ENCODE peak calls at places on chromosomes 12 and 14, in four cellular contexts. S is H1, X is GM12878, C is K562. W is an unnamed sample.
A peak's percentile ranks its signal among the peaks of the same experiment; 100 is the strongest.

GRCh38 chr14:72961579-72962335 is 35.5 kb downstream of the DCAF4 start:
- DNase-seq in C (no peak), X (no peak), S (no peak), W (peak; percentile 81)

GRCh38 chr12:89552376-89552775 is 26.5 kb upstream of the POC1B start:
- DNase-seq in C (no peak), S (no peak), X (no peak), W (no peak)

GRCh38 chr14:102625564-102626296 is 33.3 kb downstream of the RCOR1 start:
- DNase-seq in X (no peak), C (no peak), S (no peak), W (no peak)

GRCh38 chr12:89793946-89794345 is 85.3 kb upstream of the ATP2B1 start:
- DNase-seq in S (no peak), C (no peak), X (no peak), W (no peak)

GRCh38 chr14:55317503-55317902 is 46.3 kb downstream of the FBXO34 start:
- DNase-seq in C (no peak), X (no peak), S (no peak), W (no peak)

GRCh38 chr14:93648440-93649168 is 139.7 kb downstream of the PRIMA1 start:
- DNase-seq in C (peak; percentile 8), S (no peak), X (no peak), W (peak; percentile 34)

GRCh38 chr14:80202888-80203562 is 8.3 kb downstream of the DIO2 start:
- DNase-seq in S (peak; percentile 93), C (peak; percentile 11), X (no peak), W (no peak)

GRCh38 chr14:21978184-21978998 is 304.8 kb upstream of the OR4E1 start:
- DNase-seq in S (peak; percentile 84), C (peak; percentile 44), X (no peak), W (peak; percentile 16)

GRCh38 chr14:76768201-76768656 is 7.0 kb downstream of the VASH1 start:
- DNase-seq in X (peak; percentile 47), S (peak; percentile 71), C (peak; percentile 69), W (no peak)

GRCh38 chr12:65891987-65892481 is 67.8 kb downstream of the HMGA2 start:
- DNase-seq in X (no peak), S (no peak), C (no peak), W (peak; percentile 80)

GRCh38 chr14:75715926-75716780 is 55.1 kb downstream of the TTLL5 start:
- DNase-seq in X (no peak), S (no peak), C (no peak), W (no peak)

GRCh38 chr14:21056520-21057163 is 980 bp upstream of the RNASE8 start:
- DNase-seq in C (no peak), S (no peak), X (no peak), W (no peak)

GRCh38 chr14:53655080-53655785 is 301.4 kb downstream of the BMP4 start:
- DNase-seq in S (no peak), C (no peak), X (no peak), W (no peak)

GRCh38 chr12:90390947-90391346 is 564.0 kb downstream of the CCER1 start:
- DNase-seq in X (no peak), S (no peak), C (no peak), W (no peak)

GRCh38 chr14:53430870-53431269 is 277.7 kb upstream of the DDHD1 start:
- DNase-seq in X (no peak), C (no peak), S (no peak), W (no peak)

GRCh38 chr14:104267895-104268294 is 129.5 kb downstream of the KIF26A start:
- DNase-seq in X (no peak), C (no peak), S (peak; percentile 45), W (no peak)

GRCh38 chr12:117277875-117278274 is 83.6 kb downstream of the NOS1 start:
- DNase-seq in C (no peak), X (no peak), S (peak; percentile 56), W (no peak)

GRCh38 chr12:124917135-124917840 is 2.8 kb upstream of the UBC start:
- DNase-seq in S (peak; percentile 86), C (peak; percentile 98), X (peak; percentile 98), W (peak; percentile 99)

GRCh38 chr12:112116232-112117060 is 7.9 kb upstream of the NAA25 start:
- DNase-seq in S (peak; percentile 76), C (peak; percentile 96), X (no peak), W (peak; percentile 23)

GRCh38 chr14:54486685-54487084 is 2.1 kb downstream of the GMFB start:
- DNase-seq in S (no peak), X (no peak), C (peak; percentile 67), W (no peak)

GRCh38 chr14:99099051-99099787 is 172.8 kb downstream of the BCL11B start:
- DNase-seq in S (no peak), X (no peak), C (no peak), W (no peak)

GRCh38 chr12:101670007-101670671 is 27.3 kb upstream of the CHPT1 start:
- DNase-seq in X (no peak), C (peak; percentile 72), S (no peak), W (peak; percentile 62)

GRCh38 chr12:98188649-98189048 is 326.7 kb upstream of the TMPO start:
- DNase-seq in X (no peak), S (no peak), C (no peak), W (no peak)

GRCh38 chr12:58809064-58809607 is 111.2 kb downstream of the LRIG3 start:
- DNase-seq in C (no peak), S (no peak), X (no peak), W (no peak)

GRCh38 chr12:102484017-102484731 is 3.8 kb upstream of the IGF1 start:
- DNase-seq in X (peak; percentile 84), S (peak; percentile 68), C (peak; percentile 73), W (peak; percentile 34)

GRCh38 chr14:46490150-46490769 is 161.3 kb downstream of the RPL10L start:
- DNase-seq in X (peak; percentile 52), C (no peak), S (no peak), W (peak; percentile 12)

GRCh38 chr14:91377700-91378652 is 39.6 kb downstream of the CCDC88C start:
- DNase-seq in X (no peak), C (no peak), S (no peak), W (no peak)

GRCh38 chr12:80576641-80577418 is 130.6 kb upstream of the MYF6 start:
- DNase-seq in S (no peak), X (no peak), C (no peak), W (no peak)

GRCh38 chr12:64103821-64104220 is 118.3 kb downstream of the KICS2 start:
- DNase-seq in C (no peak), X (no peak), S (no peak), W (no peak)

GRCh38 chr12:102917026-102917787 is at the start of gene PAH:
- DNase-seq in S (peak; percentile 79), X (no peak), C (peak; percentile 31), W (no peak)

GRCh38 chr14:93042968-93043940 is 72.5 kb downstream of the ITPK1 start:
- DNase-seq in S (no peak), C (no peak), X (no peak), W (peak; percentile 89)

GRCh38 chr14:95895720-95896119 is 19.1 kb downstream of the TUNAR start:
- DNase-seq in X (no peak), S (peak; percentile 77), C (peak; percentile 20), W (peak; percentile 26)

GRCh38 chr14:58912287-58912686 is 274.5 kb downstream of the DACT1 start:
- DNase-seq in C (no peak), S (no peak), X (no peak), W (no peak)

GRCh38 chr12:108518716-108519496 is 3.8 kb downstream of the FICD start:
- DNase-seq in S (no peak), C (no peak), X (no peak), W (no peak)
- TF ChIP-seq POLR2A in S (no peak), C (peak; percentile 38), X (peak; percentile 61), W (no peak)

DNA sequence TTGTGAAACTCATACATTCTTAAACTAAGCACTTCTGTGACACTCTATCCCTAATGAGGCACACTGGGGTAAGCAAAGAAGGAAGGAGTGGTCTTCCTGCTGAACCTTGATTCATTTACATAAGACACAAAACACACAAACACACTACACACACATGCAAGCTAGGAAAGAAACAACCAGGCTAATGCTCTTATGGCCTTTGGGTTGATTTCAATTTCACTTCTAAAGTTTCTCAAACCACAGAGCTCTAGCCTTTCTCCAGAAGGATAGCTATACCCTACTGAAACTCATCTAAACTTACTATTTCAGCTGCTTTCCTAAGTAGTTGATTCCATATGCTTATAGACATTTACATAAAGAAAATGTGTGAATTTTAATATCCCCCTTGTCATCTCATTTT is 232.0 kb upstream of the NPAS3 start:
- DNase-seq in C (no peak), S (no peak), X (no peak), W (no peak)
- TF ChIP-seq EGR1 in C (no peak), S (no peak), X (no peak), W (no peak)

DNA sequence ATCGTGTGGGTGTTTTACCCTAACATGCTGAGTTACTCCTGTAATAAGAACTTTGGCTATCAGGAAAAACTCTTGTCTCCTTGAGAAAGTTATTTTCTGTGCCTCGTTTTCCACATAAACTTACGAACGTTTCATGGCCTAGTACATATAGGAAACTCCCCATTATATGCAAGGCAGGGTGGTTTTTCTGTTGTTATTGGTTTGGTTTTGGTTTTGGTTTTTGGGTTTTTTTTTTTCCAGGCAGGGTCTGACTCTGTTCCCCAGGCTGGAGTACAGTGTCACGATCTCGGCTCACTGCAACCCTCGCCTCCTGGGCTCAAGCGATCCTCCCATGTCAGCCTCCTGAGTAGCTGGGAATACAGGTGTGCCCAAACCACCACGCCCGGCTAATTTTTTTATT is 5.5 kb downstream of the OR6C3 start:
- DNase-seq in S (no peak), X (no peak), C (no peak), W (no peak)
- TF ChIP-seq POLR2A in S (no peak), X (no peak), C (no peak), W (no peak)

GRCh38 chr14:68208218-68208617 is 388.6 kb downstream of the RAD51B start:
- DNase-seq in S (no peak), C (no peak), X (no peak), W (no peak)
- TF ChIP-seq EGR1 in S (no peak), C (no peak), X (no peak), W (no peak)

GRCh38 chr12:14803830-14804160 is 325 bp downstream of the C12orf60 start:
- DNase-seq in S (no peak), X (no peak), C (no peak), W (peak; percentile 2)

GRCh38 chr12:14802961-14803829 is at the start of the genes C12orf60 and WBP11:
- DNase-seq in S (peak; percentile 82), X (peak; percentile 98), C (peak; percentile 94), W (peak; percentile 98)
- TF ChIP-seq POLR2A in S (peak; percentile 90), X (peak; percentile 80), C (peak; percentile 86), W (peak; percentile 95)

W was measured in HCT116.